ENCODE peak calls at places on chromosome 18, in five cellular contexts. G is psoas muscle; J is fibroblast of lung; Y is ovary; E is naive thymus-derived CD4-positive, alpha-beta T cell. A is an unnamed sample. For H3K27me3, the result is how much of the 10 kb centered on the place peaks cover.

GRCh38 chr18:42513416-42513815 is 558.4 kb downstream of the PIK3C3 start:
- DNase-seq in J (peak), G (no peak), E (no peak), Y (no peak), A (no peak)

GRCh38 chr18:79975985-79976680 is 11.7 kb downstream of the HSBP1L1 start:
- DNase-seq in J (no peak), G (no peak), E (no peak), Y (no peak), A (no peak)

GRCh38 chr18:72174972-72175649 is 369.0 kb downstream of the CBLN2 start:
- DNase-seq in Y (no peak), E (no peak), G (no peak), J (no peak), A (no peak)

GRCh38 chr18:26506012-26506411 is 42.3 kb downstream of the KCTD1 start:
- DNase-seq in J (no peak), G (no peak), E (no peak), Y (no peak), A (no peak)

GRCh38 chr18:13530879-13531387 is 195.4 kb downstream of the FAM210A start:
- DNase-seq in G (peak), J (peak), E (no peak), Y (no peak), A (peak)

GRCh38 chr18:10432781-10433180 is 21.7 kb upstream of the APCDD1 start:
- DNase-seq in E (no peak), J (no peak), G (no peak), Y (no peak), A (no peak)

GRCh38 chr18:69518989-69519388 is 118.3 kb downstream of the DOK6 start:
- DNase-seq in Y (no peak), J (peak), E (no peak), G (no peak), A (no peak)

GRCh38 chr18:32454667-32455066 is 16.0 kb downstream of the GAREM1 start:
- DNase-seq in G (no peak), J (no peak), Y (no peak), E (no peak), A (no peak)

GRCh38 chr18:6729247-6730091 is at the start of gene ARHGAP28:
- DNase-seq in E (no peak), J (peak), Y (peak), G (peak), A (peak)

GRCh38 chr18:79850731-79851130 is 53.0 kb downstream of the KCNG2 start:
- DNase-seq in G (no peak), E (no peak), J (no peak), Y (no peak), A (no peak)

GRCh38 chr18:80200171-80200931 is 47.0 kb downstream of the PARD6G start:
- DNase-seq in E (no peak), G (no peak), J (no peak), Y (no peak), A (no peak)

GRCh38 chr18:73690222-73690621 is 457.4 kb downstream of the FBXO15 start:
- DNase-seq in G (no peak), Y (no peak), E (no peak), J (no peak), A (no peak)

GRCh38 chr18:5998166-5998881 is 103.0 kb upstream of the TMEM200C start:
- DNase-seq in Y (no peak), E (no peak), J (no peak), G (no peak), A (no peak)

GRCh38 chr18:68660355-68661183 is 54.3 kb downstream of the TMX3 start:
- DNase-seq in G (no peak), E (peak), J (peak), Y (no peak), A (no peak)

GRCh38 chr18:56235773-56236115 is 402.6 kb downstream of the TXNL1 start:
- DNase-seq in E (no peak), G (no peak), J (peak), Y (no peak), A (no peak)

GRCh38 chr18:57015036-57015805 is 131.7 kb upstream of the BOD1L2 start:
- DNase-seq in Y (no peak), E (no peak), G (no peak), J (no peak), A (no peak)

GRCh38 chr18:5309888-5310470 is 14.5 kb upstream of the ZBTB14 start:
- DNase-seq in E (peak), J (no peak), G (no peak), Y (no peak), A (no peak)

GRCh38 chr18:13241083-13241892 is 22.7 kb downstream of the LDLRAD4 start:
- DNase-seq in G (no peak), J (no peak), Y (no peak), E (no peak), A (no peak)

GRCh38 chr18:10062292-10062940 is 148.6 kb downstream of the VAPA start:
- DNase-seq in J (peak), Y (no peak), E (no peak), G (no peak), A (no peak)

GRCh38 chr18:72859088-72859487 is 8.7 kb downstream of the NETO1 start:
- DNase-seq in E (no peak), Y (no peak), G (no peak), J (no peak), A (no peak)

GRCh38 chr18:75923169-75923568 is 495.7 kb upstream of the SMIM21 start:
- DNase-seq in G (peak), E (no peak), Y (peak), J (peak), A (peak)

GRCh38 chr18:79246309-79247108 is 149.2 kb upstream of the NFATC1 start:
- DNase-seq in Y (peak), G (peak), E (peak), J (peak), A (peak)

GRCh38 chr18:58887613-58887963 is 22.9 kb downstream of the ZNF532 start:
- DNase-seq in E (no peak), Y (peak), G (peak), J (peak), A (peak)

GRCh38 chr18:49742563-49743295 is 70.6 kb downstream of the ACAA2 start:
- DNase-seq in J (peak), G (no peak), Y (no peak), E (no peak), A (no peak)

GRCh38 chr18:25805939-25806338 is 284.5 kb downstream of the SS18 start:
- DNase-seq in E (no peak), Y (no peak), J (no peak), G (no peak), A (no peak)

DNA sequence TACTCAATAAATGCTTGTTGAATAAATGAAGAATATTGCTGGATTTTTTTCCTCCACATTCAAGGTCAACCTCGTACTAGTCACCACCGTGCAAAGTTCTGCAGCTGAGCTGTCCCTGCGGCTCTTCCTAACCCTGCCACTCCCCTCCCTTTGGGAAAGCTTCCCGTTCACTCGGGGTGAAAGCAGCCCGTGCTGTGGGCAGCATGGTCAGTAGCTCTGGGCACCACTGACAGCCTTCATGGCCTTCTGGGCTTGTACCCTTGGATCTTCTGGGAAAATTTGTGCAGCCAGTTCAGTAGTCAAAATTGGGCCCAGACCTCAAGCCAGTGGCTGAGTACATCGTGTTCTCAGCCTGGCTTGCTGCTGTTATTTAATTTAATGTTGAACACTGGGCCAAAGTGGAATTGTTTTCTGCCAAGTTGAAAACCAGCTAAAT is 469.2 kb upstream of the RAB12 start:
- DNase-seq in G (peak), E (no peak), Y (peak), J (no peak), A (no peak)
- H3K27ac ChIP-seq in G (peak), E (no peak), Y (no peak), J (no peak), A (no peak)

DNA sequence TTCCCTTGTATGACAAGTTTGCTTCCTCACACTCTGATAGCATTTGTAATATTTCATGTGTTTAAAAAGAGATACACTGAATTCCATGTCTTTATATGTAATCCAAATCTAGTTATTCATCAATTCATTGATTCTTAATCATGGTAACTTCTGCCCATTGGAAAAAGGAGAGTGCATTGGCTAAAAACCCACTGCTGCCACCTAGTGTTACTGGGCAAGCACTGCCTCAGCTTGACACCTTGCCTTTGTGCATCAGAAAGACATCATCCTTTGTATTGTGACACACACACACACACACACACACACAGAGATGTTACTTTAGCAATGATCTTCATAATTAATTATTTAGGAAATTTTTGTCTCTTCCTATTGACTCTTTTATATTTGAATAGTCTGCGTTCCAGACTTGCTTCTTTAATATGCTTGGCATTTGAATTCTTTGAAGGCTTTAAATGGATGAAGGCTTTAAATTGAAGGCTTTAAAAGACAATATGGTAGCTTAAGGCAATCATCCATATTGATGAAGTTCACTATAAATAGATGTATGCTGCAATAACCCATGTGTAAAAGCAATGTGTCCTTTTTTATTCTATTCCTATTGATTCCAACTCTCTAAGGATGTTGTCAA is 414.2 kb upstream of the CHST9 start:
- DNase-seq in Y (peak), G (peak), J (peak), E (no peak), A (no peak)
- H3K27me3 ChIP-seq in Y (under half), G (under half), J (under half), E (under half), A (under half)

DNA sequence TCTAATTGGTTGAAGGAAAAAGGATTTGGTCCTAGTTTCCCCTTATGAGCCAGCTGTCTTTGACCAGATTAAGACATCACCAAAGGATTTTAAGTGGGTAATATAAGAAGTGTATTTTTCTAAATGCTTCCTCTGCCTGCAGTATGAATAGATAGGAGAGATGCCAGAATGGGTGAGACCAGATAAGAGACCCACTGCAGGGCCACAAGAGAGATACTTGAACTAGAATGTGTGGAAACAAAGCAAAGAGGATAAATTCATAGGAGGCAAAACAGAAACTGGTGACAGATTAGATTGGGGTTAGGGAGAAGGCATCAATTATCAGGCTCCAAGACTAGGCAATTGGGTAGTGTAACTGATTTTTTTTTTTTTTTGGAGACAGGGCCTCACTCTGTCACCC is 1.2 kb upstream of the HDHD2 start:
- DNase-seq in E (no peak), J (no peak), G (no peak), Y (no peak), A (no peak)
- H3K27ac ChIP-seq in E (peak), J (peak), G (peak), Y (no peak), A (peak)

DNA sequence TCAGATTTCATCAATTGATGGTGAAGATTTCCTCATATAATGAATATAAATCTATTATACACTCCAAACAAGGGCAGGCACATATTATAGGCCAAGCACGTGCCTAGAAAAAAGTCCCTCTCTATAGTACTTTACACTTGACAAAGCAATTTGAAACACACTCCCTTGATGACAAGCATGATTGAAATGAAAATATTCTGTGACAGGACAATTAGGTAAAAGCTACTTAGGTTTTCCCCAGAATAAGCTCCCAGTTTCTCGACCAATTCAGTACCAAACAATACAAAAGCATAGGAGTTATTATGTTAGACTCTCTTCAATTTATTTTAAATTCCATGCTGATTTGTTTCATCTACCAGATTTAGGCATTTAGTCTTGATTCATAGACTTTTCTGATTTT is 47.7 kb downstream of the CCDC68 start:
- DNase-seq in G (no peak), J (no peak), Y (no peak), E (no peak), A (no peak)
- H3K27me3 ChIP-seq in G (under half), J (under half), Y (under half), E (under half), A (under half)

GRCh38 chr18:2654105-2654827 is 1.3 kb upstream of the SMCHD1 start:
- DNase-seq in G (no peak), E (no peak), Y (no peak), J (peak), A (no peak)
- H3K27ac ChIP-seq in G (peak), E (peak), Y (no peak), J (no peak), A (no peak)

GRCh38 chr18:45619062-45619825 is 4.0 kb downstream of the SLC14A2 start:
- DNase-seq in G (peak), Y (no peak), J (no peak), E (no peak), A (peak)

GRCh38 chr18:45621068-45621511 is 5.8 kb downstream of the SLC14A2 start:
- DNase-seq in J (peak), E (peak), G (peak), Y (no peak), A (no peak)

GRCh38 chr18:45611943-45612342 is 3.3 kb upstream of the SLC14A2 start:
- DNase-seq in J (no peak), Y (no peak), G (no peak), E (no peak), A (no peak)

GRCh38 chr18:45619826-45620201 is 4.5 kb downstream of the SLC14A2 start:
- DNase-seq in G (no peak), Y (no peak), E (no peak), J (no peak), A (no peak)

GRCh38 chr18:45617284-45617683 is 2.0 kb downstream of the SLC14A2 start:
- DNase-seq in G (peak), E (no peak), Y (peak), J (peak), A (peak)
- H3K27me3 ChIP-seq in G (under half), E (under half), Y (under half), J (under half), A (under half)

GRCh38 chr18:33578371-33579146 is 540 bp downstream of the ASXL3 start:
- DNase-seq in Y (peak), G (peak), J (no peak), E (no peak), A (peak)
- H3K27ac ChIP-seq in Y (peak), G (no peak), J (no peak), E (no peak), A (peak)

GRCh38 chr18:77749189-77749588 is 499.5 kb downstream of the GALR1 start:
- DNase-seq in G (no peak), Y (no peak), E (no peak), J (no peak), A (no peak)
- H3K27me3 ChIP-seq in G (under half), Y (under half), E (under half), J (under half), A (under half)

GRCh38 chr18:77102246-77103040 is 30.1 kb downstream of the MBP start:
- DNase-seq in Y (no peak), J (peak), E (peak), G (no peak), A (no peak)
- H3K27ac ChIP-seq in Y (peak), J (peak), E (peak), G (peak), A (peak)

DNA sequence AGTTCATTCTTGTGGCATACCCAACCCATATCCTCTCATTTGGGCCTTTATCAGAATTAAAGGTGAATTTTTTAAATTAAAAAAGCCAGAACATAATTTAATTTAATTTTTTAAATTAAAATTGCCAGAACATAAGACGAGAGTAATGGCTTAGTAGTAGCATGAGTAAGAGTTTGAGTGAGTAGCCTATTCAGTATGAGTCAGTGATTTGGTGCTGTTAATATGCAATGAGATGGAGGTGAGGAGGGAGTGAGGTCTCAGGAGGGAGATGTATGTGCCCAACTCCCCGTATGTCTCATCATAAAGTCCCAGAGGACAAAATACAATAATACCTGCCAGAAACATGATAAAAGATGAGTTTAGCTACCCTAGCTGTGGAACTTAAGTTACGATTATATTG is 115.3 kb upstream of the THOC1 start:
- DNase-seq in J (peak), G (no peak), E (no peak), Y (no peak), A (no peak)
- H3K27me3 ChIP-seq in J (under half), G (under half), E (under half), Y (under half), A (under half)